ENCODE peak calls at places on chromosomes 2 and 18, in nine cellular contexts. One of them, this sample, is unnamed.

GRCh38 chr2:149375801-149376349 is 45.5 kb downstream of the LYPD6 start:
- DNase-seq in NCI-H2171 treated with DMSO at 0.1 percent for 48 hours: no peak
- DNase-seq in RPMI7951: peak
- DNase-seq in cerebellar cortex: no peak
- DNase-seq in adipocyte: peak
- DNase-seq in H9: no peak
- DNase-seq in posterior vena cava: no peak
- DNase-seq in activated effector memory CD4-positive, alpha-beta T cell treated with anti-CD3 and anti-CD28 coated beads, Interleukin-2, amount 50 U/mL, for 16 hours: no peak
- DNase-seq in AG04450: no peak
- DNase-seq in this sample: no peak

GRCh38 chr2:158753561-158754302 is 41.4 kb upstream of the DAPL1 start:
- DNase-seq in NCI-H2171 treated with DMSO at 0.1 percent for 48 hours: peak
- DNase-seq in RPMI7951: peak
- DNase-seq in cerebellar cortex: peak
- DNase-seq in adipocyte: peak
- DNase-seq in H9: peak
- DNase-seq in posterior vena cava: no peak
- DNase-seq in activated effector memory CD4-positive, alpha-beta T cell treated with anti-CD3 and anti-CD28 coated beads, Interleukin-2, amount 50 U/mL, for 16 hours: no peak
- DNase-seq in AG04450: peak
- DNase-seq in this sample: no peak

GRCh38 chr2:174840436-174840835 is 76.2 kb upstream of the CHRNA1 start:
- DNase-seq in NCI-H2171 treated with DMSO at 0.1 percent for 48 hours: no peak
- DNase-seq in RPMI7951: peak
- DNase-seq in cerebellar cortex: no peak
- DNase-seq in adipocyte: peak
- DNase-seq in H9: no peak
- DNase-seq in posterior vena cava: no peak
- DNase-seq in activated effector memory CD4-positive, alpha-beta T cell treated with anti-CD3 and anti-CD28 coated beads, Interleukin-2, amount 50 U/mL, for 16 hours: no peak
- DNase-seq in AG04450: peak
- DNase-seq in this sample: no peak

GRCh38 chr18:76972241-76972640 is 149.9 kb downstream of the ZNF236 start:
- DNase-seq in NCI-H2171 treated with DMSO at 0.1 percent for 48 hours: no peak
- DNase-seq in RPMI7951: no peak
- DNase-seq in cerebellar cortex: no peak
- DNase-seq in adipocyte: no peak
- DNase-seq in H9: no peak
- DNase-seq in posterior vena cava: no peak
- DNase-seq in activated effector memory CD4-positive, alpha-beta T cell treated with anti-CD3 and anti-CD28 coated beads, Interleukin-2, amount 50 U/mL, for 16 hours: no peak
- DNase-seq in AG04450: no peak
- DNase-seq in this sample: no peak

GRCh38 chr18:45688834-45689233 is 35.1 kb upstream of the SLC14A1 start:
- DNase-seq in NCI-H2171 treated with DMSO at 0.1 percent for 48 hours: peak
- DNase-seq in RPMI7951: peak
- DNase-seq in cerebellar cortex: no peak
- DNase-seq in adipocyte: no peak
- DNase-seq in H9: no peak
- DNase-seq in posterior vena cava: no peak
- DNase-seq in activated effector memory CD4-positive, alpha-beta T cell treated with anti-CD3 and anti-CD28 coated beads, Interleukin-2, amount 50 U/mL, for 16 hours: peak
- DNase-seq in AG04450: no peak
- DNase-seq in this sample: no peak

GRCh38 chr18:12373032-12373770 is 3.8 kb downstream of the AFG3L2 start:
- DNase-seq in NCI-H2171 treated with DMSO at 0.1 percent for 48 hours: no peak
- DNase-seq in RPMI7951: no peak
- DNase-seq in cerebellar cortex: no peak
- DNase-seq in adipocyte: peak
- DNase-seq in H9: no peak
- DNase-seq in posterior vena cava: no peak
- DNase-seq in activated effector memory CD4-positive, alpha-beta T cell treated with anti-CD3 and anti-CD28 coated beads, Interleukin-2, amount 50 U/mL, for 16 hours: no peak
- DNase-seq in AG04450: no peak
- DNase-seq in this sample: no peak

GRCh38 chr2:218884519-218884918 is 3.9 kb downstream of the WNT10A start:
- DNase-seq in NCI-H2171 treated with DMSO at 0.1 percent for 48 hours: no peak
- DNase-seq in RPMI7951: no peak
- DNase-seq in cerebellar cortex: no peak
- DNase-seq in adipocyte: no peak
- DNase-seq in H9: no peak
- DNase-seq in posterior vena cava: peak
- DNase-seq in activated effector memory CD4-positive, alpha-beta T cell treated with anti-CD3 and anti-CD28 coated beads, Interleukin-2, amount 50 U/mL, for 16 hours: no peak
- DNase-seq in AG04450: no peak
- DNase-seq in this sample: peak

GRCh38 chr2:65070856-65071255 is 14.6 kb downstream of the CEP68 start:
- DNase-seq in NCI-H2171 treated with DMSO at 0.1 percent for 48 hours: no peak
- DNase-seq in RPMI7951: no peak
- DNase-seq in cerebellar cortex: no peak
- DNase-seq in adipocyte: no peak
- DNase-seq in H9: no peak
- DNase-seq in posterior vena cava: no peak
- DNase-seq in activated effector memory CD4-positive, alpha-beta T cell treated with anti-CD3 and anti-CD28 coated beads, Interleukin-2, amount 50 U/mL, for 16 hours: peak
- DNase-seq in AG04450: no peak
- DNase-seq in this sample: no peak

GRCh38 chr2:14804912-14805311 is 172.4 kb downstream of the LRATD1 start:
- DNase-seq in NCI-H2171 treated with DMSO at 0.1 percent for 48 hours: no peak
- DNase-seq in RPMI7951: no peak
- DNase-seq in cerebellar cortex: no peak
- DNase-seq in adipocyte: no peak
- DNase-seq in H9: no peak
- DNase-seq in posterior vena cava: no peak
- DNase-seq in activated effector memory CD4-positive, alpha-beta T cell treated with anti-CD3 and anti-CD28 coated beads, Interleukin-2, amount 50 U/mL, for 16 hours: no peak
- DNase-seq in AG04450: no peak
- DNase-seq in this sample: no peak

GRCh38 chr2:69693472-69694450 is 48.2 kb upstream of the ANXA4 start:
- DNase-seq in NCI-H2171 treated with DMSO at 0.1 percent for 48 hours: no peak
- DNase-seq in RPMI7951: no peak
- DNase-seq in cerebellar cortex: no peak
- DNase-seq in adipocyte: no peak
- DNase-seq in H9: no peak
- DNase-seq in posterior vena cava: no peak
- DNase-seq in activated effector memory CD4-positive, alpha-beta T cell treated with anti-CD3 and anti-CD28 coated beads, Interleukin-2, amount 50 U/mL, for 16 hours: peak
- DNase-seq in AG04450: no peak
- DNase-seq in this sample: no peak

GRCh38 chr2:9336209-9336533 is 87.2 kb downstream of the ITGB1BP1 start:
- DNase-seq in NCI-H2171 treated with DMSO at 0.1 percent for 48 hours: peak
- DNase-seq in RPMI7951: peak
- DNase-seq in cerebellar cortex: no peak
- DNase-seq in adipocyte: no peak
- DNase-seq in H9: no peak
- DNase-seq in posterior vena cava: no peak
- DNase-seq in activated effector memory CD4-positive, alpha-beta T cell treated with anti-CD3 and anti-CD28 coated beads, Interleukin-2, amount 50 U/mL, for 16 hours: no peak
- DNase-seq in AG04450: no peak
- DNase-seq in this sample: no peak

GRCh38 chr2:126859631-126860030 is 39.1 kb upstream of the TEX51 start:
- DNase-seq in NCI-H2171 treated with DMSO at 0.1 percent for 48 hours: no peak
- DNase-seq in RPMI7951: no peak
- DNase-seq in cerebellar cortex: no peak
- DNase-seq in adipocyte: no peak
- DNase-seq in H9: no peak
- DNase-seq in posterior vena cava: no peak
- DNase-seq in activated effector memory CD4-positive, alpha-beta T cell treated with anti-CD3 and anti-CD28 coated beads, Interleukin-2, amount 50 U/mL, for 16 hours: no peak
- DNase-seq in AG04450: no peak
- DNase-seq in this sample: no peak

GRCh38 chr2:128309341-128310093 is 9.2 kb downstream of the HS6ST1 start:
- DNase-seq in NCI-H2171 treated with DMSO at 0.1 percent for 48 hours: peak
- DNase-seq in RPMI7951: no peak
- DNase-seq in cerebellar cortex: no peak
- DNase-seq in adipocyte: no peak
- DNase-seq in H9: peak
- DNase-seq in posterior vena cava: peak
- DNase-seq in activated effector memory CD4-positive, alpha-beta T cell treated with anti-CD3 and anti-CD28 coated beads, Interleukin-2, amount 50 U/mL, for 16 hours: peak
- DNase-seq in AG04450: peak
- DNase-seq in this sample: no peak

GRCh38 chr2:200408428-200409311 is 101.2 kb downstream of the KCTD18 start:
- DNase-seq in NCI-H2171 treated with DMSO at 0.1 percent for 48 hours: no peak
- DNase-seq in RPMI7951: peak
- DNase-seq in cerebellar cortex: no peak
- DNase-seq in adipocyte: peak
- DNase-seq in H9: no peak
- DNase-seq in posterior vena cava: no peak
- DNase-seq in activated effector memory CD4-positive, alpha-beta T cell treated with anti-CD3 and anti-CD28 coated beads, Interleukin-2, amount 50 U/mL, for 16 hours: no peak
- DNase-seq in AG04450: peak
- DNase-seq in this sample: no peak

GRCh38 chr2:152062130-152063091 is 36.4 kb downstream of the CACNB4 start:
- DNase-seq in NCI-H2171 treated with DMSO at 0.1 percent for 48 hours: peak
- DNase-seq in RPMI7951: peak
- DNase-seq in cerebellar cortex: peak
- DNase-seq in adipocyte: peak
- DNase-seq in H9: no peak
- DNase-seq in posterior vena cava: peak
- DNase-seq in activated effector memory CD4-positive, alpha-beta T cell treated with anti-CD3 and anti-CD28 coated beads, Interleukin-2, amount 50 U/mL, for 16 hours: no peak
- DNase-seq in AG04450: peak
- DNase-seq in this sample: peak

GRCh38 chr2:70719231-70719630 is 48.8 kb downstream of the ADD2 start:
- DNase-seq in NCI-H2171 treated with DMSO at 0.1 percent for 48 hours: no peak
- DNase-seq in RPMI7951: no peak
- DNase-seq in cerebellar cortex: no peak
- DNase-seq in adipocyte: no peak
- DNase-seq in H9: peak
- DNase-seq in posterior vena cava: no peak
- DNase-seq in activated effector memory CD4-positive, alpha-beta T cell treated with anti-CD3 and anti-CD28 coated beads, Interleukin-2, amount 50 U/mL, for 16 hours: no peak
- DNase-seq in AG04450: no peak
- DNase-seq in this sample: no peak

GRCh38 chr2:130972410-130972809 is 120.8 kb downstream of the FAM168B start:
- DNase-seq in NCI-H2171 treated with DMSO at 0.1 percent for 48 hours: no peak
- DNase-seq in RPMI7951: peak
- DNase-seq in cerebellar cortex: no peak
- DNase-seq in adipocyte: no peak
- DNase-seq in H9: no peak
- DNase-seq in posterior vena cava: no peak
- DNase-seq in activated effector memory CD4-positive, alpha-beta T cell treated with anti-CD3 and anti-CD28 coated beads, Interleukin-2, amount 50 U/mL, for 16 hours: no peak
- DNase-seq in AG04450: no peak
- DNase-seq in this sample: no peak

GRCh38 chr2:119943058-119943457 is 69.8 kb upstream of the EPB41L5 start:
- DNase-seq in NCI-H2171 treated with DMSO at 0.1 percent for 48 hours: no peak
- DNase-seq in RPMI7951: no peak
- DNase-seq in cerebellar cortex: no peak
- DNase-seq in adipocyte: peak
- DNase-seq in H9: no peak
- DNase-seq in posterior vena cava: no peak
- DNase-seq in activated effector memory CD4-positive, alpha-beta T cell treated with anti-CD3 and anti-CD28 coated beads, Interleukin-2, amount 50 U/mL, for 16 hours: no peak
- DNase-seq in AG04450: no peak
- DNase-seq in this sample: no peak

GRCh38 chr18:61898576-61899205 is 5.9 kb upstream of the RNF152 start:
- DNase-seq in NCI-H2171 treated with DMSO at 0.1 percent for 48 hours: no peak
- DNase-seq in RPMI7951: peak
- DNase-seq in cerebellar cortex: no peak
- DNase-seq in adipocyte: no peak
- DNase-seq in H9: no peak
- DNase-seq in posterior vena cava: no peak
- DNase-seq in activated effector memory CD4-positive, alpha-beta T cell treated with anti-CD3 and anti-CD28 coated beads, Interleukin-2, amount 50 U/mL, for 16 hours: no peak
- DNase-seq in AG04450: no peak
- DNase-seq in this sample: no peak

GRCh38 chr2:102603904-102604303 is 15.4 kb upstream of the SLC9A2 start:
- DNase-seq in NCI-H2171 treated with DMSO at 0.1 percent for 48 hours: no peak
- DNase-seq in RPMI7951: no peak
- DNase-seq in cerebellar cortex: no peak
- DNase-seq in adipocyte: no peak
- DNase-seq in H9: no peak
- DNase-seq in posterior vena cava: no peak
- DNase-seq in activated effector memory CD4-positive, alpha-beta T cell treated with anti-CD3 and anti-CD28 coated beads, Interleukin-2, amount 50 U/mL, for 16 hours: no peak
- DNase-seq in AG04450: no peak
- DNase-seq in this sample: no peak

GRCh38 chr2:170716851-170717598 is 1.9 kb downstream of the SP5 start:
- DNase-seq in NCI-H2171 treated with DMSO at 0.1 percent for 48 hours: no peak
- DNase-seq in RPMI7951: no peak
- DNase-seq in cerebellar cortex: no peak
- DNase-seq in adipocyte: peak
- DNase-seq in H9: peak
- DNase-seq in posterior vena cava: peak
- DNase-seq in activated effector memory CD4-positive, alpha-beta T cell treated with anti-CD3 and anti-CD28 coated beads, Interleukin-2, amount 50 U/mL, for 16 hours: peak
- DNase-seq in AG04450: no peak
- DNase-seq in this sample: peak

GRCh38 chr18:36697905-36698304 is 130.9 kb downstream of the TPGS2 start:
- DNase-seq in NCI-H2171 treated with DMSO at 0.1 percent for 48 hours: peak
- DNase-seq in RPMI7951: peak
- DNase-seq in cerebellar cortex: no peak
- DNase-seq in adipocyte: peak
- DNase-seq in H9: no peak
- DNase-seq in posterior vena cava: no peak
- DNase-seq in activated effector memory CD4-positive, alpha-beta T cell treated with anti-CD3 and anti-CD28 coated beads, Interleukin-2, amount 50 U/mL, for 16 hours: no peak
- DNase-seq in AG04450: peak
- DNase-seq in this sample: no peak

GRCh38 chr18:48766487-48766886 is 184.3 kb downstream of the SMAD7 start:
- DNase-seq in NCI-H2171 treated with DMSO at 0.1 percent for 48 hours: peak
- DNase-seq in RPMI7951: no peak
- DNase-seq in cerebellar cortex: no peak
- DNase-seq in adipocyte: no peak
- DNase-seq in H9: no peak
- DNase-seq in posterior vena cava: no peak
- DNase-seq in activated effector memory CD4-positive, alpha-beta T cell treated with anti-CD3 and anti-CD28 coated beads, Interleukin-2, amount 50 U/mL, for 16 hours: no peak
- DNase-seq in AG04450: no peak
- DNase-seq in this sample: no peak

GRCh38 chr2:79191081-79191480 is 31.5 kb upstream of the REG3A start:
- DNase-seq in NCI-H2171 treated with DMSO at 0.1 percent for 48 hours: no peak
- DNase-seq in RPMI7951: no peak
- DNase-seq in cerebellar cortex: no peak
- DNase-seq in adipocyte: no peak
- DNase-seq in H9: no peak
- DNase-seq in posterior vena cava: no peak
- DNase-seq in activated effector memory CD4-positive, alpha-beta T cell treated with anti-CD3 and anti-CD28 coated beads, Interleukin-2, amount 50 U/mL, for 16 hours: no peak
- DNase-seq in AG04450: no peak
- DNase-seq in this sample: no peak